ENCODE peak calls at places on chromosome 2, in four cellular contexts. One of them, this sample, is unnamed.
A peak's percentile ranks its signal among the peaks of the same experiment; 100 is the strongest.

GRCh38 chr2:135999899-136000298 is 14.5 kb upstream of the DARS1 start:
- DNase-seq in K562: no peak
- DNase-seq in HepG2: no peak
- DNase-seq in GM12878: no peak
- DNase-seq in this sample: no peak

GRCh38 chr2:18187214-18187613 is 308.7 kb downstream of the KCNS3 start:
- DNase-seq in GM12878: no peak
- DNase-seq in K562: no peak
- DNase-seq in HepG2: no peak
- DNase-seq in this sample: no peak

GRCh38 chr2:144320491-144320890 is 199.4 kb downstream of the ZEB2 start:
- DNase-seq in GM12878: no peak
- DNase-seq in HepG2: no peak
- DNase-seq in K562: no peak
- DNase-seq in this sample: no peak

GRCh38 chr2:99522155-99522554 is 32.3 kb upstream of the REV1 start:
- DNase-seq in GM12878: no peak
- DNase-seq in K562: no peak
- DNase-seq in HepG2: no peak
- DNase-seq in this sample: no peak

GRCh38 chr2:231717281-231718180 is 9.2 kb downstream of the PTMA start:
- DNase-seq in GM12878: peak; percentile 53
- DNase-seq in HepG2: peak; percentile 67
- DNase-seq in K562: peak; percentile 68
- DNase-seq in this sample: peak; percentile 50

GRCh38 chr2:179098080-179098689 is 48.2 kb upstream of the CCDC141 start:
- DNase-seq in HepG2: no peak
- DNase-seq in GM12878: no peak
- DNase-seq in K562: no peak
- DNase-seq in this sample: no peak

GRCh38 chr2:174697267-174697666 is 67.0 kb downstream of the CHRNA1 start:
- DNase-seq in K562: peak; percentile 78
- DNase-seq in HepG2: peak; percentile 70
- DNase-seq in GM12878: no peak
- DNase-seq in this sample: peak; percentile 84

GRCh38 chr2:169693344-169693743 is 861 bp downstream of the CFAP210 start:
- DNase-seq in K562: no peak
- DNase-seq in HepG2: peak; percentile 52
- DNase-seq in GM12878: no peak
- DNase-seq in this sample: no peak

GRCh38 chr2:74834806-74835755 is 1.2 kb downstream of the HK2 start:
- DNase-seq in GM12878: no peak
- DNase-seq in K562: peak; percentile 81
- DNase-seq in HepG2: peak; percentile 55
- DNase-seq in this sample: peak; percentile 49

GRCh38 chr2:1676913-1677832 is 67.1 kb downstream of the PXDN start:
- DNase-seq in HepG2: no peak
- DNase-seq in GM12878: no peak
- DNase-seq in K562: no peak
- DNase-seq in this sample: no peak
- TF ChIP-seq FOXM1 in HepG2: no peak
- TF ChIP-seq FOXM1 in GM12878: no peak
- TF ChIP-seq FOXM1 in K562: no peak
- TF ChIP-seq FOXM1 in this sample: no peak

GRCh38 chr2:66661253-66662173 is 226.6 kb downstream of the MEIS1 start:
- DNase-seq in GM12878: no peak
- DNase-seq in K562: no peak
- DNase-seq in HepG2: no peak
- DNase-seq in this sample: no peak

GRCh38 chr2:66660804-66661203 is 225.9 kb downstream of the MEIS1 start:
- DNase-seq in GM12878: no peak
- DNase-seq in K562: no peak
- DNase-seq in HepG2: no peak
- DNase-seq in this sample: no peak

GRCh38 chr2:66667288-66667780 is 232.4 kb downstream of the MEIS1 start:
- DNase-seq in GM12878: no peak
- DNase-seq in HepG2: no peak
- DNase-seq in K562: no peak
- DNase-seq in this sample: no peak

GRCh38 chr2:66667852-66668251 is 232.9 kb downstream of the MEIS1 start:
- DNase-seq in GM12878: no peak
- DNase-seq in HepG2: no peak
- DNase-seq in K562: no peak
- DNase-seq in this sample: no peak

DNA sequence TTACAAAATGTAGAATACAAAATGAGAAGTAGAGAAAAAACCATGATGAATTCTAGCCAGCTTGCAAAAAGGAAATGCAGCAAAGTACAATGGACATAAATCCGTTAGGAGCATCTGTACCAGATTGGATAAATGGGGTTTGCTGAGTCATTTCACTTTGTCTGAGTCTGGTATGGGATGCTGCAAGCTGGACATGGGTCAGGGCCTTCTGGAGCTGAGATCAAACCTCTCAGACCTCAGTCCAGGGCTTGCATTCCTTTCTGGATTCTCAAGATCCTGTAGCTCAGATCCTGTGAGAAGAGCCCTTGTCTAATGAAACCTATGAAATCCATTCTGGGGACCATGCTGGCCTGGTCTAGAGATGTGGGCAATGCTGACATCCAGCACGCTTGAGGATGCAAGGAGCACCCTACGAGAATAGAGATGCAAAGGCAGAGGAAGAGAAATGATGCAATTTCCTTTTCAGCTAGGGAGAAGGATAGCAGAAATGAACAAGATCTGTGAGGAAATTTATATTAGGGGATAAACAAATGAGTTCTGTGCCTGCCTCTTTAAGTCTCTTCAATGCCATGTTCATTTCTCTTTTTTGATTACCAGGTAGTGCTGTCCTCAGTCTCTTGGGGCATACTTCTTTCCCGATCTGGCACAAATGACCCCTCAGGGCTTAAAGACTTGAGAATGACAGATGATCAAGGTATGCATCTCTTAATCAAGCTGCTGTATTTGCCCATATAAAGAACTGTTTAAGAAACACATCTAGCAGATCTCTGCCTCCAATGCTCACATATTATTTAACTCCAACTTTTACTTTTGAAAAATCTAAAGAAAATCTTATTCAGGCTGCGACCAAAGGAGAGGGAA is 230.4 kb downstream of the MEIS1 start:
- DNase-seq in HepG2: no peak
- DNase-seq in K562: no peak
- DNase-seq in GM12878: no peak
- DNase-seq in this sample: no peak
- TF ChIP-seq TARDBP in HepG2: no peak
- TF ChIP-seq TARDBP in K562: no peak
- TF ChIP-seq TARDBP in GM12878: no peak
- TF ChIP-seq TARDBP in this sample: no peak

GRCh38 chr2:43074592-43075053 is 151.8 kb downstream of the ZFP36L2 start:
- DNase-seq in GM12878: no peak
- DNase-seq in K562: no peak
- DNase-seq in HepG2: no peak
- DNase-seq in this sample: no peak
- TF ChIP-seq BHLHE40 in GM12878: no peak
- TF ChIP-seq BHLHE40 in K562: no peak
- TF ChIP-seq BHLHE40 in HepG2: no peak
- TF ChIP-seq BHLHE40 in this sample: no peak

GRCh38 chr2:237895544-237896506 is 36.4 kb downstream of the RAMP1 start:
- DNase-seq in HepG2: no peak
- DNase-seq in K562: no peak
- DNase-seq in GM12878: no peak
- DNase-seq in this sample: no peak
- TF ChIP-seq FOXM1 in HepG2: no peak
- TF ChIP-seq FOXM1 in K562: no peak
- TF ChIP-seq FOXM1 in GM12878: no peak
- TF ChIP-seq FOXM1 in this sample: no peak

GRCh38 chr2:37569131-37569530 is 102.3 kb downstream of the CDC42EP3 start:
- DNase-seq in K562: no peak
- DNase-seq in HepG2: no peak
- DNase-seq in GM12878: no peak
- DNase-seq in this sample: no peak

GRCh38 chr2:37563375-37564011 is 107.9 kb downstream of the CDC42EP3 start:
- DNase-seq in GM12878: no peak
- DNase-seq in K562: no peak
- DNase-seq in HepG2: no peak
- DNase-seq in this sample: no peak

GRCh38 chr2:37564356-37564755 is 107.1 kb downstream of the CDC42EP3 start:
- DNase-seq in HepG2: no peak
- DNase-seq in GM12878: no peak
- DNase-seq in K562: no peak
- DNase-seq in this sample: no peak

GRCh38 chr2:37568565-37568964 is 102.9 kb downstream of the CDC42EP3 start:
- DNase-seq in HepG2: no peak
- DNase-seq in K562: peak; percentile 32
- DNase-seq in GM12878: no peak
- DNase-seq in this sample: no peak

DNA sequence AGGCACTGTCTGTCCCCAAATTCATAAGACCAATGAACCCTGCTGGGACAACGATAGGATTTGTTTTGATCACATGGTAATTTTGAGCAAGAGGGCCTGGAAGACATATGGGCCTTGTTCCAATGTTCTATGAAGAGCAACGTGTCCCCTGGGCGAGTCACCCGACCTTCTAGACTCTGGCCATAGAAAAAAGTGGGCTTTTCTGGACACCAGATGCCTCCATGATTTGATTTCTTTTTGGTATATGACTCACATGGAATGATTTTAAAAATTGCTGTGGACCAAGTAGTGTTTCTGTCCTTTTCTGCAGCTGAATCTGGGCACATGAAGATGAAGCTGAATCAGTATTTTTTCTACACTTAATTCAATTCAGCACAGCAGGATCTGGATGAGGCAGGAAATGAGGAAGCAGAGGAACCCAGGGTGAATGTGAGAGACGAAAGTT is 104.9 kb downstream of the CDC42EP3 start:
- DNase-seq in GM12878: no peak
- DNase-seq in K562: no peak
- DNase-seq in HepG2: no peak
- DNase-seq in this sample: no peak
- TF ChIP-seq TARDBP in GM12878: no peak
- TF ChIP-seq TARDBP in K562: no peak
- TF ChIP-seq TARDBP in HepG2: no peak
- TF ChIP-seq TARDBP in this sample: no peak

DNA sequence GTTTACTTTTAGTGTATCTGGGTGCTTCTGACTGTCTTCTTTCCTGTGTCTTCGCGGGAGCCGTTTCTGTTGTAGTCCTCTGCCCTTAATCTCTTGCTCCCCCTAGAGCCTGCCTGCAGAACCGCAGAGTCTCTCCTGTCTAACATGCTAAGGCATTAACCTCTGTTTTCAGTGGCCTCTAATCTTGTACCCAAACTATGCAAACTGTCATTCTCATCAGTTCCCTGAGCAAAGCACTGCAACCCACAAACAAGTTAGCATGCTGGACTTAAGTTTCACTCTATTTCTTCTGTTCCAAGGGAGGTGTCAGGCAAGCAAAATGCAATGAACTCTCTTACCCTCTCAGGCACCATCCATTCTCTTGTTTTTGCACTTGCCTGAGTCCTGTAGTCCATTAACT is 138.4 kb downstream of the OTX1 start:
- DNase-seq in K562: peak; percentile 58
- DNase-seq in HepG2: peak; percentile 71
- DNase-seq in GM12878: peak; percentile 12
- DNase-seq in this sample: peak; percentile 59
- TF ChIP-seq BHLHE40 in K562: no peak
- TF ChIP-seq BHLHE40 in HepG2: no peak
- TF ChIP-seq BHLHE40 in GM12878: no peak
- TF ChIP-seq BHLHE40 in this sample: no peak

GRCh38 chr2:32945286-32945685 is 1.5 kb upstream of the LTBP1 start:
- DNase-seq in GM12878: no peak
- DNase-seq in K562: no peak
- DNase-seq in HepG2: no peak
- DNase-seq in this sample: no peak

GRCh38 chr2:32947076-32947483 is 327 bp downstream of the LTBP1 start:
- DNase-seq in HepG2: no peak
- DNase-seq in GM12878: no peak
- DNase-seq in K562: peak; percentile 51
- DNase-seq in this sample: peak; percentile 50

GRCh38 chr2:32948266-32948665 is 1.5 kb downstream of the LTBP1 start:
- DNase-seq in GM12878: no peak
- DNase-seq in K562: no peak
- DNase-seq in HepG2: no peak
- DNase-seq in this sample: no peak

GRCh38 chr2:32947484-32948143 is 861 bp downstream of the LTBP1 start:
- DNase-seq in GM12878: no peak
- DNase-seq in HepG2: no peak
- DNase-seq in K562: peak; percentile 53
- DNase-seq in this sample: peak; percentile 52

DNA sequence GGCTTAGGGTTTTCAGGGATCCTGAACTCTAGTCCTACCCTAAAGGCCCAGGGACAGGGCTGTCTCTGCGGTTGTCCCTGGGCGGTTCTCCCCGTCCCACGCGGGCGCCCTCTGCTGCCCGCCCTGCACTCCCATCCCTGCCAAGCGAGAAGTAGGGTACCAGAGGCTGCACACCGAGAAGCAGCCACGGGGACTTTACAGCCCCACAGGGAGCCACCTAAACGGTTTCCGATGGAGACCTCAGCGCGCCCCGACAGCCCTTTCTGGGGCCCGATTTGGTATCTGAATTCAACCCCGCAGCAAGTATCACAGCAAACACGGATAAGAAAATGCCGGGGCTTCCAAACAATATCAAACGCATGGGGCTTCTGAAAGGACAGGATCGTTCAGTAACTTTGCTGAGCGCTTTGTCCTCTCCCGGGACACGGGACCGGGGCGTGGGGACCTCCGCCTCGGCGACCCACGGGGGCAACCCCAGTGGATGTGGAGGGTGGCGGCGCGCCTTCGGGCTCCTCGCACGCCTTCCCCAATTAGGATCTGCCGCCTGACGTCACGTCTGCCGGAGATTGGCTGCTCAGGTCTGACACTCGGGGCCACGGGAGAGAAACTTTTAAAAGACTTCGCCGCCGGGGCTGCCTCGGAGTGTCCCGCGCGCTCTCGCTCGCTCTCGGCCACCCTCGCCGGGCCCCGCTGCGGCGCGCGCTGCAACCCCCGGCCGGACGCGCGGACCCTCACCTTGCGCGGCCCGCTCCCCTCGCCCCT is at the start of gene LTBP1:
- DNase-seq in GM12878: no peak
- DNase-seq in K562: peak; percentile 80
- DNase-seq in HepG2: peak; percentile 42
- DNase-seq in this sample: peak; percentile 79
- TF ChIP-seq FOXM1 in GM12878: no peak
- TF ChIP-seq FOXM1 in K562: no peak
- TF ChIP-seq FOXM1 in HepG2: no peak
- TF ChIP-seq FOXM1 in this sample: no peak